ENCODE peak calls at places on chromosomes 6 and 20, in five cellular contexts. Z is ascending aorta; L is CD4-positive, alpha-beta T cell; M is IMR-90; P is pancreas. W is an unnamed sample.

GRCh38 chr6:3226422-3227362 is 761 bp downstream of the TUBB2B start:
- DNase-seq in Z (no peak), L (no peak), M (no peak), P (peak; percentile 73), W (no peak)

GRCh38 chr6:169130111-169130510 is 123.5 kb downstream of the THBS2 start:
- DNase-seq in Z (no peak), L (no peak), M (no peak), P (no peak), W (no peak)

GRCh38 chr20:50193851-50194830 is 3.5 kb downstream of the CEBPB start:
- DNase-seq in Z (no peak), L (no peak), M (peak; percentile 57), P (no peak), W (no peak)

GRCh38 chr6:168128006-168128630 is 49.1 kb upstream of the FRMD1 start:
- DNase-seq in Z (no peak), L (no peak), M (no peak), P (no peak), W (no peak)

GRCh38 chr20:36861875-36862801 is 13.8 kb upstream of the TLDC2 start:
- DNase-seq in Z (peak; percentile 53), L (no peak), M (peak; percentile 83), P (peak; percentile 65), W (peak; percentile 87)

GRCh38 chr20:50721881-50722281 is 9.5 kb upstream of the PARD6B start:
- DNase-seq in Z (peak; percentile 76), L (no peak), M (no peak), P (peak; percentile 13), W (no peak)

GRCh38 chr6:69719602-69720193 is 77.1 kb downstream of the LMBRD1 start:
- DNase-seq in Z (no peak), L (no peak), M (peak; percentile 37), P (no peak), W (no peak)

GRCh38 chr20:15252289-15252688 is 914.9 kb upstream of the FLRT3 start:
- DNase-seq in Z (no peak), L (no peak), M (no peak), P (no peak), W (no peak)

GRCh38 chr6:90220273-90220672 is 76.4 kb downstream of the BACH2 start:
- DNase-seq in Z (no peak), L (no peak), M (no peak), P (no peak), W (no peak)

GRCh38 chr20:57629976-57630525 is 9.8 kb upstream of the ZBP1 start:
- DNase-seq in Z (no peak), L (no peak), M (no peak), P (no peak), W (no peak)

DNA sequence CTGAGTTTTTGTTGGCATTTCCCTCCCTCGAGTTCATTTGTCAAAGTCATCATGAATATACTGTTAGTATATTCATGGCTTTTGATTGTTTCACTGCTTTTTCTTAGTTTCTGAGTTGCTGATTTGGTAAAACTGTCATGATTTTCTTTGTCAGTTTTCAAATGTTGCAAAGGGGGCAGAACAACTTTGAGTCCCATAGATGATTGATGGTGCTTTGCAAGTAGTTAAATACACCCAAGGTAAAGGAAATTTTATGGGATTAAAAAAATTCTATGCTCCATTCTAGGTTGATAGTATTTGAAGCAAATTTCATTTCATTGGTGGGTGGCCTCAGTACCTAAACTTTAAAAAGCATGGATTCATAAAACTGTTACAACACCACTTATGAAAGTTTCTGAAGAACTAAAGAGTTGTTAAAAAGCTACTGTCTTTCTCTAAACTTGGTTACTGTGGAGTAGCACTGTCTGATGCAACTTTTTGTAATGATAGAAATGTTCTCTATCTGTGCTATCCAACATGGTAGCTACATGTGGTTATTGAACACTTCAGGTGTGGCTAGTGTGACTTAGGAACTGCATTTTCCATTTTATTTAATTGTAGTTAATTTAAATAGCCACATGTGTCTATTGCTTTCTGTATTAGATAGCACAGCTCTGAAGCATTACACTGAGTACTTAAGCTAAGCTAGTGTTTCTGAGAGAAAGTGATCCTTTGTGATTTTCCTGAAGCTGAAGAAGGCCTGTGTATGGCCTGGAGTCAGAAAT is 153.6 kb downstream of the ZFAND3 start:
- DNase-seq in Z (no peak), L (no peak), M (no peak), P (no peak), W (no peak)
- H3K9me3 ChIP-seq in Z (peaks cover 6% of the 10 kb centered on the region), L (peaks cover 11% of the 10 kb centered on the region), M (peaks cover 2% of the 10 kb centered on the region), P (no peaks in the 10 kb centered on the region), W (no peaks in the 10 kb centered on the region)

DNA sequence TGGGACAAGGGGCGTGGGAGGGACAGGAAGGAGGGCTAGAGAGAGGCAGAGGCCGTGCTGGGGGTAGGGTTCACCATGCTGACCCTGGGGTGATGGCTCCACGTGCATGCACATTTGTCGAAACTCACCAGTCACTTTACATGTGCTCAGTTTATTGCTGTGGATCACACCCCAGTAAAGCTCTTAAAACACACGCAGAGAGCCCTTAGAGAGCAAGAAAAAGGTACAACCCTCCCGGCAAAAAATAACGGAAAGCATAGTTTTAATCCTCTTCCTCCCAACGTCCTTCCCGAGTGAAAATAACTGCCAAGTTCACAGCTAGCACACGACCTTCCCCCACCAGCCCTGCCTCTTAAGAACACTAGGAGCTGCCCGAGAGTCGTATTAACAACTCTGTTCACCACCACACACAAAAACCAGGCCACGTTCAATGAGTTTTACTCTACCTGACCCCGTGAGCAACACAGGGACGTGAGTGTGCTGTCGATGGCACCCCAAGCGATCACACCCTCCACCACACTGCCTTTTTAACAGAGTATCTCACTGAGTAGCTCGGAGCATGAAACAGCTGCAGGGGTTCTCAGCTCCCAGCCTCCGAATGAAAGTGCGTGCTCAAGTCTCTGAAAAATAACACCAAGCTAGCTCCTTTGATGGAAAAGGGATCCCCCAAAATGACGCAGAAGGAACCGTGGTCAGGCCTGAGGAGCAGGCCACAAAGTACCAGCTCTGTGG is 39.7 kb downstream of the TAF4 start:
- DNase-seq in Z (no peak), L (no peak), M (peak; percentile 74), P (no peak), W (peak; percentile 59)
- TF ChIP-seq CTCF in Z (no peak), L (peak; percentile 57), M (peak; percentile 73), P (peak; percentile 44), W (peak; percentile 59)

GRCh38 chr6:87152528-87152950 is 2.8 kb upstream of the ZNF292 start:
- DNase-seq in Z (no peak), L (no peak), M (peak; percentile 16), P (no peak), W (peak; percentile 30)
- H3K27ac ChIP-seq in Z (peak overlapping the region; percentile 97), L (peak overlapping the region; percentile 74), M (peak overlapping the region; percentile 96), P (peak overlapping the region; percentile 83), W (peak overlapping the region; percentile 84)

GRCh38 chr6:323730-324088 is 31.4 kb downstream of the DUSP22 start:
- DNase-seq in Z (no peak), L (no peak), M (no peak), P (no peak), W (no peak)
- H3K9me3 ChIP-seq in Z (no peaks in the 10 kb centered on the region), L (no peaks in the 10 kb centered on the region), M (peaks cover 2% of the 10 kb centered on the region), P (no peaks in the 10 kb centered on the region), W (no peaks in the 10 kb centered on the region)

GRCh38 chr20:23023621-23024187 is 11.4 kb upstream of the SSTR4 start:
- DNase-seq in Z (no peak), L (no peak), M (no peak), P (no peak), W (no peak)
- TF ChIP-seq CTCF in Z (no peak), L (no peak), M (no peak), P (no peak), W (no peak)

DNA sequence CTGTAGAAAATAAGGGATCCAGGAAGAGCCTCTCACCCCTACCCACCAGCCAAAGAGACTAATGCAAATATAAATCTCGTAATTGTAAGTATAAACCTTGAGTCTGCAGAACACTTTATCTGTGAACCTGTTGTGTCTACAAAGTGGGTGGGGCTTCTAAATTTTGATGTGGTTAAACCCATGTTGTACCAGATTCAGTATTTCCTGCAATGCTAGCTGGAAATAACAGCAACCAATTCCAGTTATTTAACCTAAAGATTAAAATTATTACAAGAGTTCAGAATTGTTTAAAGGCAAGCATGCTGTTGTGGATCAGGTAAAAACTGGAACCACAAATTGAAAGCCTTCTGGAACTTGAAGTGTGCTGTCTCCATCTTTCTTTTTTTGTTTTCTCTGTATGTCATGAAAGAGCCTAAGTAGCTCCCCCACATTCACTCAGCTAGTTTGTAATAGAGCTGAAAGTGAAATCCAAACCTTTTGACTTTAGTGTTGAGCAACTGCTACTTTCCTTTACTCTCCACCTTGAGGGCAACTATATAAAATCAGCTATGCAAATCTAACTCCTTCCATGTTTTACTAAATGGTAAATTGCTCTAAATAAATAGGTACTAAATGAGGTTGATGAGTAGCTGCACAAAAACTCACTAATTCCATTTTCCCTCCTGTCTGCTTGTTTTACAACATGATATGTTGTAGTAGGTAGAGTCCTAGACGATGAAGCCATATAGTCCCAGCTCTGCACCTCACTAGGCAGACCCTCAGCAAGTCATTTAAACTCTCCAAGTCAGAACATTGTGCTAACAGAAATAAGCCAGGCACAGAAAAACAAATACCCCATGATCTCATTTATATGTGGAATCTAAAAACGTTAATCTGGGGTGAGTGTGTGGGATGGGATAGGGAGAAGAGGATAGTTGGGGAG is 17.9 kb upstream of the THEMIS start:
- DNase-seq in Z (no peak), L (no peak), M (no peak), P (no peak), W (no peak)
- H3K27ac ChIP-seq in Z (no peak overlapping the region), L (peak overlapping the region; percentile 40), M (no peak overlapping the region), P (no peak overlapping the region), W (no peak overlapping the region)

DNA sequence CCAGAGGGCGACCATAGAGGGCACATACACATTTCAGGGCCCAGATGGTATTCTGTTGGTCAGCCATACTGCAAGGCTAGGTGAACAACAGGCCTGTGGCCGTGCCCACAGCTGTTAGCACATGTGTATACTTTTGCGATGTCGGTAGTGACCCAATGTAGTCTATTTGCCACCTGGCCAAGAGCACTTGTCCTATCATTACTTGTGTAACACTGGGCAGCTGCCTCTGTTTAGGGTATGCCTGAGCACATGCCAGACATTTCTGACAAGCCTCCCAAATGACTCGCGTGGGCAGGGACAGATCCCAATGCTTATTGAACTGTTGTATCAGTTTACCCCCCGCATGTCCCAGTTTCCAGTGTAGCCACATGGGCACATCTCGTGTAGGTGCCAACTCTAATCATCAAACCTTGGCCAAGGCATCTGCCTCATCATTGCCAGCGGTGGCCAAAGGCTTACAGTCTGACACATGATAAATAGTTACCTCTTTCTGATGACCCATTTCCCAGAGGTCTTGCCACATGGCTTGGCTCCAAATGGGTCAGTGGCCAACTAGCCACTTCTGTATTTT is 74.4 kb upstream of the FBXL4 start:
- DNase-seq in Z (no peak), L (no peak), M (no peak), P (no peak), W (no peak)
- H3K9me3 ChIP-seq in Z (no peaks in the 10 kb centered on the region), L (peaks cover 5% of the 10 kb centered on the region), M (no peaks in the 10 kb centered on the region), P (no peaks in the 10 kb centered on the region), W (no peaks in the 10 kb centered on the region)

DNA sequence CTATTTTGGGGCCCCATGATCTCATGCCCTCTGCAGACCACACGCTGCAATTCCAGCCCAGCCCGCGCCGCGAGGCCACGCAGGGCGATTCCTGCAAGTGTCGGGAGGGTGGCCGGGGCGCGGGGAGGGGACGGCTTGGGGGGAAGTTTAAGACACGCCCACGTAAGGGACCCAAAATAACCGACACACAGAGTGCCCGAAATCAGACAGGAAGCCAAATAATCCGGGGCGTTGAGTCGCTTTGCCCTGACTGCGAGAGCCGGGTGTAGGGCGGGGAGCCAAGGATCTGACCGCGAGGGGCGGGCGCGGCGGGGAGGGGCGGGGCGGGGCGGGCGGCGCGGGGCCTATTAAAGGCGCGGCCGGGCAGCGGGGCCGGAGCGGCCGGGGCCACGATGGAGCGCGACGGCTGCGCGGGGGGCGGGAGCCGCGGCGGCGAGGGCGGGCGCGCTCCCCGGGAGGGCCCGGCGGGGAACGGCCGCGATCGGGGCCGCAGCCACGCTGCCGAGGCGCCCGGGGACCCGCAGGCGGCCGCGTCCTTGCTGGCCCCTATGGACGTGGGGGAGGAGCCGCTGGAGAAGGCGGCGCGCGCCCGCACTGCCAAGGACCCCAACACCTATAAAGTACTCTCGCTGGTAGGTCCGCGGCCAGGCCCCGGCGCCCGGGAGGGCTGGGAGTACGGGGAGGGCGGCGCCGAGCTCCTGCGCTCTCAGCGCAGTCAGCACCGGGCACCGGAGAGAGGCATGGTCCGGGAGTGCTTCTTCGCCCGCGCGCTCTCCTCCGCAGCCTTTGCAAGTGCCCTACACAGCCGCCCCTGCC is at the start of gene ENPP1:
- DNase-seq in Z (peak; percentile 53), L (peak; percentile 12), M (peak; percentile 62), P (peak; percentile 90), W (peak; percentile 87)
- TF ChIP-seq CTCF in Z (peak; percentile 37), L (no peak), M (no peak), P (peak; percentile 19), W (peak; percentile 9)

W was measured in ovary.